ENCODE peak calls at places on chromosomes 13 and 19, in ten cellular contexts. T is H9; O is heart right ventricle; F is uterus; V is cardiac muscle cell; I is CD8-positive, alpha-beta T cell; W is CD8-positive, alpha-beta memory T cell; N is aorta; A is GM23248; K is ovary. U is an unnamed sample. For H3K4me1, the result is how much of the 10 kb centered on the place peaks cover.

GRCh38 chr19:29831041-29831548 is 19.3 kb downstream of the CCNE1 start:
- DNase-seq in V (no peak), A (peak), I (peak), F (no peak), T (no peak), O (no peak), W (peak), N (peak), K (no peak), U (peak)

GRCh38 chr19:41352609-41353465 is 885 bp downstream of the TGFB1 start:
- DNase-seq in V (peak), O (peak), T (peak), I (peak), F (peak), N (peak), K (peak), W (peak), A (peak), U (peak)

GRCh38 chr19:460877-461609 is at the start of gene SHC2:
- DNase-seq in I (no peak), F (peak), N (peak), V (peak), T (no peak), O (peak), W (no peak), A (no peak), K (peak), U (no peak)

GRCh38 chr19:28878862-28879566 is 333.9 kb downstream of the UQCRFS1 start:
- DNase-seq in N (peak), I (peak), K (peak), O (peak), V (peak), W (peak), F (peak), T (peak), A (peak), U (peak)

GRCh38 chr13:76980075-76980718 is 11.7 kb upstream of the CLN5 start:
- DNase-seq in T (peak), N (peak), A (peak), K (peak), F (peak), V (peak), W (peak), I (peak), O (peak), U (peak)

GRCh38 chr13:48600374-48601364 is 53.1 kb upstream of the CYSLTR2 start:
- DNase-seq in V (no peak), N (no peak), W (no peak), A (peak), F (no peak), O (no peak), I (no peak), T (no peak), K (peak), U (no peak)

GRCh38 chr19:827710-828321 is at the start of gene AZU1:
- DNase-seq in V (no peak), K (no peak), N (peak), F (no peak), O (no peak), T (peak), A (no peak), W (no peak), I (no peak), U (no peak)

GRCh38 chr13:106063591-106064308 is 471.7 kb downstream of the EFNB2 start:
- DNase-seq in V (no peak), F (no peak), A (peak), T (no peak), N (no peak), W (no peak), K (no peak), I (no peak), O (no peak), U (peak)

GRCh38 chr19:5212101-5212500 is 128.5 kb downstream of the PTPRS start:
- DNase-seq in A (no peak), T (no peak), V (no peak), O (no peak), K (no peak), N (no peak), W (no peak), F (no peak), I (no peak), U (peak)

GRCh38 chr13:82688400-82688999 is 1193.8 kb downstream of the SLITRK1 start:
- DNase-seq in A (no peak), N (no peak), F (no peak), K (no peak), V (no peak), T (no peak), I (no peak), O (no peak), W (no peak), U (no peak)

GRCh38 chr19:31049431-31049830 is 299.8 kb downstream of the TSHZ3 start:
- DNase-seq in V (no peak), K (no peak), T (no peak), F (no peak), N (no peak), W (no peak), A (no peak), I (no peak), O (no peak), U (no peak)

GRCh38 chr19:3914199-3914598 is 18.7 kb upstream of the NMRK2 start:
- DNase-seq in A (no peak), N (no peak), V (no peak), F (no peak), O (no peak), W (no peak), I (no peak), K (no peak), T (no peak), U (peak)

GRCh38 chr13:75787249-75787940 is 151.3 kb downstream of the LMO7 start:
- DNase-seq in A (peak), V (no peak), W (no peak), O (no peak), T (no peak), I (no peak), K (no peak), F (no peak), N (no peak), U (peak)
- H3K4me1 ChIP-seq in A (half or more), V (under half), W (under half), O (under half), T (under half), I (under half), K (under half), F (under half), N (under half), U (half or more)

GRCh38 chr19:13014921-13015280 is 19.6 kb downstream of the NFIX start:
- DNase-seq in T (no peak), F (no peak), O (no peak), K (no peak), A (peak), W (no peak), I (no peak), V (no peak), N (no peak), U (peak)

GRCh38 chr19:13012690-13013608 is 17.7 kb downstream of the NFIX start:
- DNase-seq in I (no peak), A (peak), F (peak), K (peak), V (no peak), W (no peak), T (peak), O (no peak), N (peak), U (peak)

GRCh38 chr19:13012390-13012689 is 17.1 kb downstream of the NFIX start:
- DNase-seq in A (no peak), V (no peak), F (no peak), I (no peak), O (no peak), K (no peak), N (no peak), W (no peak), T (no peak), U (no peak)

GRCh38 chr19:13014101-13014920 is 19.0 kb downstream of the NFIX start:
- DNase-seq in T (peak), O (no peak), V (no peak), N (no peak), W (no peak), I (no peak), F (peak), A (peak), K (peak), U (peak)

DNA sequence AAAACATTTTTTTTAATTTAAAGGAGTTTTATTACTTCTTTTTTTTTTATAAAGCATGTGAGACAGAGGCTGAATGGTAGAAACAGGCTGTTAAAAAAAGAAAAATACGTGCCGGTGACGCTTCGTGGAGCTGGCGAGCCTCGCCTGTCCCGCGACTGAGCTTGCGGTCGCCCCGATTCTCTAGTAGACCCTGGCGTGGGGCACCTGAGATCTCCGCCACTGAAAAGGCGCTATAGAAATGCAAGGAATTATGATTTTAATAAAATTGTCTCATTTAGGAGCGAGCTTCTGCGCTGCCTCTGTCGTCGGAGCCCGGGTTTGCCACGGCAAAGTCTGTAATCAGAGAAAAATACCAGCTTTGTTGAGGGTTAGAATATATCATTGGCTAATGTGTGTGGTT is 18.4 kb downstream of the NFIX start:
- DNase-seq in K (no peak), F (peak), A (peak), W (no peak), T (no peak), I (no peak), N (no peak), V (no peak), O (no peak), U (peak)
- H3K4me1 ChIP-seq in K (half or more), F (under half), A (under half), W (under half), T (under half), I (under half), N (under half), V (under half), O (half or more), U (half or more)

DNA sequence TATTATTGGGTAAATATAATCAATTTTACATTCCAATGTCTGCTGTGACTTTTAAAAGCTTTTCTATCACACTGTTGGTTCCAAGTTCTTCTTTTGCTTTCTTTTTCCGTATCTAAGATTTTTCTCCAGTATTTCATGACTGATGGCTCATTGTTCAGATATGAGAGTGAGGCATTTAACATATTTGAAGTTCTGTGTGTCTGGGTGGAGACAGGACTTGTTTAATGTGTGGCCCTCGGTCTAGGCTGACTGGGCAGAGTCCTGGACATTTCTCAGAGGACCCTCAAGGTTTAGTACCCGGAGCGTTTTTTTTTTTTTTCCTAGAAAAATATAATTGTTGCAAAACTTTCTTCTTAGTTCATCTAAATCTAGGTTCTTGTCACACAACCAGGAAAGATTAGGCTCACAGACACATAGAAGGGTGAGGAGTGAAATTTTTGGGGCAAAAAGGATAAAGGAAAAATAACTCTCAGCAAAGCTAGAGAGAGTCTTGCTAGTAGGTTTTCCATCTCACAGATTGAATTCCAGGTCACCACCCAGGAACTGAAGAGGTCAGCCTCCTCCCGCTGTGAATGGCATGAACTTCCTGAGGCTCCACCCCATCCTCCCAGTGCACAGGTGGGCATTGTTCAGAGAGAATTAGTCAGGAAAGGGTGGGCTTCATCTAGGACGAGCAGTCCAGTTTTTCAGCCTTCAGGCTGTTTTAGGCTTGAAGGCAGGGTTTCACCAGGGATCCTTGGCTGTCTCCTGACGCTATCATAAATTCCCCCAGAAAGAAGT is 1002.4 kb upstream of the PCDH9 start:
- DNase-seq in F (no peak), K (no peak), I (no peak), W (no peak), O (no peak), A (no peak), N (no peak), V (no peak), T (no peak), U (no peak)
- H3K4me1 ChIP-seq in F (under half), K (under half), I (under half), W (under half), O (under half), A (under half), N (under half), V (under half), T (under half), U (under half)

DNA sequence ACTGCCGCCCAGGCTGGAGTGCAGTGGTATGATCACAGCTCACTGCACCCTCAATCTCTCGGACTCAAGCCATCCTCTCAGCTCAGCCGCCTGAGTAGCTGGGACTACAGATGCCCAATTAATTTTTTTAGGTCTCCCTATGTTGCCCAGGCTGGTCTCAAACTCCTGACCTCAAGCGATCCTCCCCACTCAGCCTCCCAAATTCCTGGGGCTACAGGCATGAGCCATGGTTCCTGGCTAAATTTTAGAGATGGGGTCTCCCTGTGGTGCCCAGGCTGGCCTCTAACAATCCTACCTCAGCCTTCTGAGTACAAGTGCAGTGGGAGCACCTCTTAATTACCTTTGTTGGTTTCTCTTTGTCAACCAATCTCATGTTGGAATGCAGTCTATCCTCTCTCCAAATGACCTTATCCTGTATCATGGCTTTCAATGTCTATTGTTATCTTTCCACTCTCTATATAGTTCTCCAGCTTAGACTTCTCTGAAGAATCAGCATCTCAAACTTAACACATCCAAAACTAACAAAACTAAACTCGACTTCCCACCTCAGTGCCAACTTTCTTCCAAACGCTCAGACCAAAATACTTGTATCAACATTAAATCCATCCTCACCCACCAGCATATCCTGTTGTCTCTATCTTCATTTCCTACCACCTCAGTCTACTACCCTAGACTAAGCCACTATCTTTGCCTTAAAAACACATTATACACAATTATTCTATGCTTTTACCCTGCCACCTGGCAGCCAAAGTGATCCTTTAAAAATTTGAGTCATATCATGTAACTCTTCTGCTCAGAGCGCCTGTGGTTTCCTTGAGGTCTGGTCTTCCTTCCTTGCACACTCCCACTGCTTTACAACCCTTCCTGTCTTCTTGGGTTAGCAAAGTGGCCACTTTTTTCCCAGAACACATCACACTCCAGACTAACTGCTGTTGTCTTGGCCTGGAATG is 6.7 kb downstream of the TPT1 start:
- DNase-seq in N (no peak), A (peak), I (peak), T (no peak), F (no peak), W (peak), O (no peak), V (no peak), K (no peak), U (peak)
- H3K4me1 ChIP-seq in N (under half), A (half or more), I (half or more), T (under half), F (under half), W (half or more), O (half or more), V (under half), K (under half), U (half or more)

GRCh38 chr19:14950421-14950820 is 9.1 kb downstream of the OR7C2 start:
- DNase-seq in A (no peak), F (no peak), I (no peak), O (no peak), K (no peak), V (no peak), T (no peak), N (no peak), W (no peak), U (peak)
- H3K4me1 ChIP-seq in A (under half), F (under half), I (under half), O (under half), K (under half), V (under half), T (under half), N (under half), W (under half), U (under half)

DNA sequence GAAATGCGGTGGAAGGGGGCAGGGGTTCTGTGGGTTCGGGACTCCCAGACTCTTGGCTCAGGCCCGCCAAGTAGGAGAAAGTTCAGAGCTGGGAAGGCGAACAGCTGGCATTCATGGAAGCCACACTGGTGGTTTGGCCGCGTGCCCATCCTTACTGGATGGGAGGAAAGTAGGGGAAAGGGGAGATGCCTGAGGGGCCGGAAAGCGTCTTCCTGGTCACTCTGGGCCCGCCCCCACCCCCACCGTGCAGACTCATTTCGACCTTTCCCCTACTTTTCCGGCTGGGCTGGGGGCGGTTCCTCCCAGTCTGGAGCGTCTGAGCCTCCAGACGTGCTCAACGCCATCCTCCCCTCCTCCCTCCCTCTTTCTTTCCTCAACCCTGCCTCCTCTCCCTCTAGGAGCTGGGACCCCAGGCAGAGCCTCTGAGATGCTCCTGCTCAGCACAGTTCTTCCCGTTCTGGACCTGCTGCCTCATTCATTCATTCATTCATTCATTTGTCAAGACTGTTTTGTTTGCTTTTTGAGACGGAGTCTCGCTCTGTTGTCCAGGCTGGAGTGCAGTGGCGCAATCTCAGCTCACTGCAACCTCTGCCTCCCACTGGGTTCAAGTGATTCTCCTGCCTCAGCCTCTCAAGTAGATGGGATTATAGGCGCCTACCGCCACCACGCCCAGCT is 3.5 kb downstream of the ANGPTL4 start:
- DNase-seq in I (no peak), O (peak), A (peak), K (peak), N (peak), T (peak), F (peak), W (no peak), V (peak), U (peak)
- H3K4me1 ChIP-seq in I (under half), O (half or more), A (under half), K (under half), N (under half), T (under half), F (under half), W (under half), V (under half), U (under half)

DNA sequence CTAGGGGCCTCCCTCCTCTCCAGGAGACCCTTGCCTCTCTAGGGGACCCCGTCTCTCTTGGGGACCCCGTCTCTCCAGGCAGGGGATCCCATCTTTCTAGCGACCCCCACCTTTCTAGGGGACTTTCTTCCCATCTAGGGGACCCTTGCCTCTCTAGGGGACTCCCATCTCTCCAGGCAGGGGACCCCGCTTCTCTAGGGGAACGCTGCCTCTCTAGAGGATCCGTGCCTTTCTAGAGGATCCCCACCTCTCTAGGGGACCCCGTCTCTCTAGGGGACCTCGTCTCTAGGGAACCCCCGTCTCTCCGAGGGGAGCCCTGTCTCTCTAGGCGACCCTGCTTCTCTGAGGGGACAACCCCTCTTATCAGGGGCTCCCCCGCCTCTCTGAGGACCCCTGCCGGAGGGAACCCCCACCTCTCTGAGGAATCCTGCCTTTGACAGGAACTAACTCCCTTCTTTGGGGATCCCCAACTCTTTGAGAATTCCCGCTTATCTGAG is 19.1 kb upstream of the GATAD2A start:
- DNase-seq in W (peak), K (no peak), N (no peak), A (peak), O (no peak), F (no peak), T (no peak), I (no peak), V (no peak), U (no peak)
- H3K4me1 ChIP-seq in W (half or more), K (under half), N (under half), A (under half), O (half or more), F (under half), T (under half), I (half or more), V (under half), U (under half)